ENCODE peak calls at places on chromosomes 2 and 18, in nine cellular contexts. Z is progenitor cell of endocrine pancreas, L is H9, T is neural crest cell, V is retinal pigment epithelial cell, A is psoas muscle, C is nucleus accumbens, P is dorsolateral prefrontal cortex, B is HCT116. F is an unnamed sample.

GRCh38 chr2:227164745-227165350 is 424 bp downstream of the COL4A3 start:
- DNase-seq in T (no peak), A (peak), B (no peak), P (no peak), V (no peak), Z (no peak), L (peak), C (no peak), F (no peak)

GRCh38 chr2:127661072-127661618 is 14.2 kb downstream of the LIMS2 start:
- DNase-seq in C (no peak), A (no peak), V (no peak), Z (no peak), L (no peak), P (no peak), B (no peak), T (no peak), F (no peak)

GRCh38 chr18:31720867-31721266 is 36.5 kb upstream of the B4GALT6 start:
- DNase-seq in V (no peak), Z (no peak), P (no peak), T (no peak), C (no peak), B (no peak), A (no peak), L (no peak), F (no peak)

GRCh38 chr2:113064281-113064680 is 3.5 kb upstream of the IL1F10 start:
- DNase-seq in T (no peak), C (no peak), L (no peak), V (no peak), A (no peak), P (no peak), Z (no peak), B (no peak), F (no peak)

GRCh38 chr2:135532581-135532980 is 1.3 kb downstream of the R3HDM1 start:
- DNase-seq in L (no peak), B (no peak), V (no peak), A (no peak), T (no peak), P (no peak), C (no peak), Z (no peak), F (no peak)

GRCh38 chr2:231662028-231662810 is 46.1 kb upstream of the PTMA start:
- DNase-seq in T (peak), B (peak), C (peak), L (peak), A (peak), P (peak), V (peak), Z (peak), F (peak)

GRCh38 chr2:65483763-65484162 is 51.4 kb upstream of the SPRED2 start:
- DNase-seq in L (no peak), A (no peak), P (no peak), V (no peak), Z (no peak), C (no peak), T (no peak), B (no peak), F (no peak)

GRCh38 chr2:113858764-113859163 is 31.1 kb upstream of the ACTR3 start:
- DNase-seq in B (no peak), V (no peak), C (no peak), T (no peak), Z (no peak), A (no peak), L (no peak), P (no peak), F (peak)

GRCh38 chr18:36020174-36020711 is 47.1 kb downstream of the RPRD1A start:
- DNase-seq in L (no peak), Z (no peak), B (no peak), P (no peak), T (no peak), C (no peak), V (no peak), A (no peak), F (no peak)

GRCh38 chr18:26792661-26793060 is 72.8 kb downstream of the AQP4 start:
- DNase-seq in B (no peak), L (no peak), A (no peak), V (peak), Z (no peak), P (no peak), T (no peak), C (no peak), F (no peak)

GRCh38 chr18:23462876-23463275 is 9.8 kb downstream of the RIOK3 start:
- DNase-seq in C (no peak), A (no peak), V (no peak), Z (no peak), B (no peak), L (no peak), T (no peak), P (no peak), F (no peak)

GRCh38 chr2:86806059-86806857 is 15.5 kb upstream of the CD8A start:
- DNase-seq in P (no peak), L (no peak), A (no peak), T (no peak), V (no peak), B (no peak), C (no peak), Z (no peak), F (no peak)

GRCh38 chr18:74050807-74051206 is 96.8 kb downstream of the FBXO15 start:
- DNase-seq in P (no peak), V (no peak), A (no peak), C (no peak), B (no peak), T (no peak), Z (no peak), L (no peak), F (no peak)

GRCh38 chr2:181300600-181301291 is 156.4 kb upstream of the ITGA4 start:
- DNase-seq in Z (no peak), B (no peak), C (no peak), A (no peak), L (no peak), P (no peak), V (no peak), T (no peak), F (no peak)

GRCh38 chr2:170161516-170162260 is 16.3 kb upstream of the MYO3B start:
- DNase-seq in B (no peak), P (no peak), Z (no peak), T (no peak), C (no peak), A (no peak), V (no peak), L (no peak), F (no peak)

GRCh38 chr2:235223011-235223410 is 270.8 kb upstream of the AGAP1 start:
- DNase-seq in B (no peak), V (peak), T (no peak), C (no peak), L (no peak), P (no peak), Z (no peak), A (no peak), F (no peak)

GRCh38 chr2:26772064-26773001 is 8.2 kb downstream of the SLC35F6 start:
- DNase-seq in P (peak), B (no peak), L (no peak), A (peak), V (peak), C (peak), Z (no peak), T (no peak), F (peak)

GRCh38 chr2:224038830-224039079 is 331 bp downstream of the SERPINE2 start:
- DNase-seq in B (no peak), L (no peak), T (no peak), C (no peak), Z (no peak), P (no peak), V (no peak), A (no peak), F (no peak)

GRCh38 chr2:138421315-138421970 is 80.1 kb upstream of the SPOPL start:
- DNase-seq in L (no peak), P (no peak), V (no peak), B (peak), C (no peak), Z (no peak), A (no peak), T (no peak), F (peak)

GRCh38 chr2:25833566-25833965 is 44.7 kb downstream of the ASXL2 start:
- DNase-seq in C (no peak), A (peak), V (no peak), P (no peak), B (no peak), Z (no peak), L (no peak), T (no peak), F (peak)

GRCh38 chr2:211204456-211204855 is 648.1 kb downstream of the CPS1 start:
- DNase-seq in T (no peak), C (no peak), P (no peak), V (no peak), A (no peak), B (no peak), L (no peak), Z (no peak), F (no peak)

GRCh38 chr2:222703866-222704265 is 32.4 kb downstream of the MOGAT1 start:
- DNase-seq in L (no peak), Z (no peak), P (no peak), V (no peak), T (no peak), B (no peak), C (no peak), A (no peak), F (no peak)

GRCh38 chr18:49811151-49811938 is 2.0 kb downstream of the ACAA2 start:
- DNase-seq in Z (no peak), A (no peak), T (no peak), C (no peak), L (no peak), V (no peak), B (no peak), P (no peak), F (no peak)

GRCh38 chr18:30987479-30988241 is 54.9 kb downstream of the DSC3 start:
- DNase-seq in T (no peak), P (no peak), Z (no peak), A (no peak), V (no peak), L (no peak), B (peak), C (no peak), F (no peak)

GRCh38 chr2:73700111-73700510 is 37.0 kb downstream of the TPRKB start:
- DNase-seq in T (no peak), Z (no peak), B (no peak), L (no peak), V (no peak), C (no peak), P (no peak), A (no peak), F (no peak)

GRCh38 chr2:43737097-43737854 is 36.6 kb upstream of the DYNC2LI1 start:
- DNase-seq in Z (no peak), T (no peak), A (peak), B (peak), C (no peak), V (peak), L (no peak), P (no peak), F (peak)

GRCh38 chr2:203532957-203533695 is 2.0 kb downstream of the RAPH1 start:
- DNase-seq in V (no peak), L (no peak), Z (no peak), A (no peak), B (no peak), C (no peak), T (no peak), P (peak), F (no peak)

GRCh38 chr2:68607837-68608236 is 35.5 kb upstream of the PROKR1 start:
- DNase-seq in B (no peak), T (no peak), Z (no peak), A (no peak), L (no peak), P (no peak), C (no peak), V (no peak), F (no peak)

GRCh38 chr2:230893881-230894781 is 29.4 kb downstream of the ITM2C start:
- DNase-seq in C (peak), A (no peak), L (no peak), Z (no peak), T (no peak), B (no peak), P (no peak), V (no peak), F (no peak)

GRCh38 chr2:143205106-143205764 is 76.0 kb downstream of the ARHGAP15 start:
- DNase-seq in T (no peak), P (no peak), A (no peak), L (no peak), V (no peak), C (no peak), B (peak), Z (no peak), F (no peak)

GRCh38 chr2:20365249-20365817 is 14.7 kb upstream of the PUM2 start:
- DNase-seq in P (no peak), Z (no peak), A (no peak), B (no peak), V (no peak), C (no peak), T (no peak), L (no peak), F (no peak)

GRCh38 chr2:191512202-191512601 is 165.7 kb upstream of the NABP1 start:
- DNase-seq in Z (no peak), C (no peak), T (no peak), A (no peak), V (no peak), P (no peak), L (no peak), B (no peak), F (no peak)

GRCh38 chr2:127577503-127577902 is 42.0 kb downstream of the MYO7B start:
- DNase-seq in A (no peak), P (no peak), L (no peak), B (no peak), C (no peak), Z (no peak), V (no peak), T (no peak), F (no peak)

GRCh38 chr2:86566828-86567205 is 3.6 kb upstream of the CHMP3 start:
- DNase-seq in C (no peak), A (no peak), L (no peak), P (peak), B (no peak), V (no peak), T (no peak), Z (no peak), F (no peak)

GRCh38 chr2:149573760-149574159 is 13.8 kb downstream of the MMADHC start:
- DNase-seq in T (no peak), C (no peak), P (no peak), Z (no peak), V (no peak), A (no peak), B (no peak), L (no peak), F (no peak)

GRCh38 chr2:192377174-192377573 is 182.4 kb upstream of the TMEFF2 start:
- DNase-seq in C (no peak), T (no peak), P (no peak), Z (no peak), B (no peak), L (no peak), V (no peak), A (no peak), F (no peak)

GRCh38 chr2:51693640-51694039 is 661.7 kb upstream of the NRXN1 start:
- DNase-seq in P (no peak), C (no peak), T (no peak), Z (no peak), L (no peak), B (no peak), V (no peak), A (no peak), F (no peak)

GRCh38 chr18:53426656-53427055 is 797.8 kb downstream of the MBD2 start:
- DNase-seq in A (no peak), T (no peak), V (no peak), L (no peak), P (no peak), B (no peak), C (no peak), Z (no peak), F (no peak)

F was measured in epithelial cell of proximal tubule.